ENCODE peak calls at places on chromosome 2, in four cellular contexts. B, K, S and Z are unnamed samples.

GRCh38 chr2:128413718-128414341 is 95.2 kb upstream of the HS6ST1 start:
- DNase-seq in B (no peak), K (no peak), S (no peak), Z (no peak)

GRCh38 chr2:175439416-175439815 is 257.9 kb upstream of the ATP5MC3 start:
- DNase-seq in B (no peak), K (no peak), S (no peak), Z (no peak)

GRCh38 chr2:6073260-6074141 is 381.3 kb downstream of the SOX11 start:
- DNase-seq in B (peak; percentile 0), K (no peak), S (no peak), Z (peak; percentile 17)

GRCh38 chr2:216560695-216561370 is 62.2 kb downstream of the RPL37A start:
- DNase-seq in B (peak; percentile 85), K (no peak), S (no peak), Z (no peak)

GRCh38 chr2:19750136-19750535 is 151.6 kb downstream of the TTC32 start:
- DNase-seq in B (no peak), K (no peak), S (no peak), Z (no peak)

GRCh38 chr2:181305151-181306123 is 151.7 kb upstream of the ITGA4 start:
- DNase-seq in B (peak; percentile 64), K (no peak), S (peak; percentile 15), Z (no peak)

GRCh38 chr2:172995323-172996244 is 80.1 kb upstream of the MAP3K20 start:
- DNase-seq in B (peak; percentile 96), K (peak; percentile 99), S (no peak), Z (no peak)

GRCh38 chr2:67867735-67868134 is 195.1 kb downstream of the C1D start:
- DNase-seq in B (peak; percentile 17), K (no peak), S (no peak), Z (no peak)

GRCh38 chr2:149901231-149901859 is 313.8 kb upstream of the MMADHC start:
- DNase-seq in B (no peak), K (no peak), S (no peak), Z (no peak)

GRCh38 chr2:208488668-208489564 is 82.3 kb downstream of the PTH2R start:
- DNase-seq in B (no peak), K (no peak), S (no peak), Z (no peak)

GRCh38 chr2:124437811-124438210 is 412.7 kb downstream of the CNTNAP5 start:
- DNase-seq in B (peak; percentile 19), K (no peak), S (no peak), Z (peak; percentile 76)

GRCh38 chr2:191218292-191218898 is 26.8 kb upstream of the MYO1B start:
- DNase-seq in B (peak; percentile 89), K (no peak), S (no peak), Z (peak; percentile 68)

GRCh38 chr2:68556384-68556783 is 87.0 kb upstream of the PROKR1 start:
- DNase-seq in B (no peak), K (no peak), S (no peak), Z (no peak)

GRCh38 chr2:45301307-45302010 is 292.2 kb upstream of the SIX2 start:
- DNase-seq in B (no peak), K (no peak), S (no peak), Z (no peak)

GRCh38 chr2:238505892-238506280 is 79.2 kb downstream of the ASB1 start:
- DNase-seq in B (no peak), K (no peak), S (no peak), Z (no peak)

GRCh38 chr2:32427672-32428622 is 71.1 kb downstream of the BIRC6 start:
- DNase-seq in B (no peak), K (no peak), S (no peak), Z (no peak)

GRCh38 chr2:45946023-45946422 is 294.5 kb downstream of the PRKCE start:
- DNase-seq in B (peak; percentile 94), K (peak; percentile 98), S (no peak), Z (no peak)

GRCh38 chr2:40450066-40450841 is 1.6 kb downstream of the SLC8A1 start:
- DNase-seq in B (peak; percentile 41), K (no peak), S (no peak), Z (no peak)

GRCh38 chr2:162200636-162201035 is 42.6 kb downstream of the FAP start:
- DNase-seq in B (no peak), K (no peak), S (no peak), Z (no peak)

GRCh38 chr2:57022496-57022895 is 838.7 kb downstream of the CCDC85A start:
- DNase-seq in B (peak; percentile 2), K (no peak), S (no peak), Z (no peak)

GRCh38 chr2:231016576-231017249 is 20.6 kb upstream of the C2orf72 start:
- DNase-seq in B (peak; percentile 26), K (no peak), S (no peak), Z (no peak)

GRCh38 chr2:84704505-84705244 is 176.2 kb downstream of the TRABD2A start:
- DNase-seq in B (no peak), K (no peak), S (no peak), Z (no peak)

GRCh38 chr2:58767833-58768726 is 527.0 kb upstream of the FANCL start:
- DNase-seq in B (no peak), K (no peak), S (no peak), Z (no peak)

GRCh38 chr2:164599954-164600589 is 21.2 kb downstream of the GRB14 start:
- DNase-seq in B (peak; percentile 82), K (peak; percentile 67), S (no peak), Z (peak; percentile 35)

GRCh38 chr2:237132799-237133198 is 47.1 kb downstream of the COPS8 start:
- DNase-seq in B (no peak), K (no peak), S (no peak), Z (no peak)

GRCh38 chr2:181755181-181755580 is 74.9 kb upstream of the NEUROD1 start:
- DNase-seq in B (no peak), K (no peak), S (no peak), Z (no peak)

GRCh38 chr2:37619230-37619956 is 52.0 kb downstream of the CDC42EP3 start:
- DNase-seq in B (no peak), K (no peak), S (no peak), Z (no peak)

GRCh38 chr2:205166749-205167148 is 515.6 kb upstream of the NRP2 start:
- DNase-seq in B (peak; percentile 44), K (no peak), S (no peak), Z (no peak)

GRCh38 chr2:226756131-226756530 is 43.5 kb downstream of the IRS1 start:
- DNase-seq in B (peak; percentile 27), K (peak; percentile 94), S (no peak), Z (no peak)

GRCh38 chr2:10158681-10159080 is 36.1 kb downstream of the RRM2 start:
- DNase-seq in B (no peak), K (no peak), S (no peak), Z (no peak)

GRCh38 chr2:84467389-84467788 is 8.3 kb upstream of the SUCLG1 start:
- DNase-seq in B (no peak), K (no peak), S (no peak), Z (no peak)

GRCh38 chr2:20410556-20411277 is 36.2 kb upstream of the RHOB start:
- DNase-seq in B (no peak), K (no peak), S (no peak), Z (no peak)